ENCODE peak calls at places on chromosomes 11 and 22, in four cellular contexts. One of them, this sample, is unnamed.

GRCh38 chr11:34963351-34963750 is 46.9 kb downstream of the PDHX start:
- DNase-seq in GM23248: no peak
- DNase-seq in PC-3: no peak
- DNase-seq in HCT116: no peak
- DNase-seq in this sample: no peak

GRCh38 chr22:37211853-37212173 is 464 bp downstream of the SSTR3 start:
- DNase-seq in PC-3: no peak
- DNase-seq in GM23248: no peak
- DNase-seq in HCT116: no peak
- DNase-seq in this sample: no peak

GRCh38 chr11:2390871-2391662 is 9.5 kb upstream of the TSSC4 start:
- DNase-seq in PC-3: peak
- DNase-seq in GM23248: peak
- DNase-seq in HCT116: no peak
- DNase-seq in this sample: no peak

GRCh38 chr11:111298466-111299110 is at the start of gene POU2AF3:
- DNase-seq in HCT116: no peak
- DNase-seq in GM23248: peak
- DNase-seq in PC-3: no peak
- DNase-seq in this sample: no peak

GRCh38 chr11:117072517-117073218 is 25.6 kb downstream of the SIK3 start:
- DNase-seq in PC-3: peak
- DNase-seq in HCT116: peak
- DNase-seq in GM23248: peak
- DNase-seq in this sample: peak

GRCh38 chr11:61041755-61042518 is 60.4 kb upstream of the CD5 start:
- DNase-seq in HCT116: no peak
- DNase-seq in GM23248: no peak
- DNase-seq in PC-3: peak
- DNase-seq in this sample: peak

GRCh38 chr11:27313157-27313821 is 49.7 kb downstream of the CCDC34 start:
- DNase-seq in GM23248: peak
- DNase-seq in HCT116: no peak
- DNase-seq in PC-3: no peak
- DNase-seq in this sample: no peak

GRCh38 chr22:23779731-23780130 is 7.0 kb upstream of the SMARCB1 start:
- DNase-seq in HCT116: no peak
- DNase-seq in GM23248: no peak
- DNase-seq in PC-3: no peak
- DNase-seq in this sample: no peak

GRCh38 chr11:20397281-20397680 is 9.8 kb downstream of the PRMT3 start:
- DNase-seq in PC-3: peak
- DNase-seq in HCT116: peak
- DNase-seq in GM23248: peak
- DNase-seq in this sample: peak

GRCh38 chr11:111320728-111321568 is 22.6 kb downstream of the POU2AF3 start:
- DNase-seq in GM23248: no peak
- DNase-seq in PC-3: no peak
- DNase-seq in HCT116: no peak
- DNase-seq in this sample: peak

GRCh38 chr11:102800774-102801173 is 2.8 kb upstream of the MMP1 start:
- DNase-seq in GM23248: peak
- DNase-seq in PC-3: no peak
- DNase-seq in HCT116: no peak
- DNase-seq in this sample: no peak

GRCh38 chr11:122679441-122679840 is 23.9 kb downstream of the UBASH3B start:
- DNase-seq in PC-3: no peak
- DNase-seq in GM23248: no peak
- DNase-seq in HCT116: no peak
- DNase-seq in this sample: no peak
- H3K4me2 ChIP-seq in PC-3: no peak
- H3K4me2 ChIP-seq in GM23248: no peak
- H3K4me2 ChIP-seq in HCT116: no peak
- H3K4me2 ChIP-seq in this sample: no peak

GRCh38 chr22:47784991-47785390 is 1022.5 kb downstream of the TBC1D22A start:
- DNase-seq in GM23248: no peak
- DNase-seq in PC-3: no peak
- DNase-seq in HCT116: no peak
- DNase-seq in this sample: no peak
- TF ChIP-seq EZH2 in GM23248: no peak
- TF ChIP-seq EZH2 in PC-3: no peak
- TF ChIP-seq EZH2 in HCT116: no peak
- TF ChIP-seq EZH2 in this sample: no peak

GRCh38 chr11:8333431-8334401 is 70.0 kb upstream of the LMO1 start:
- DNase-seq in GM23248: peak
- DNase-seq in HCT116: no peak
- DNase-seq in PC-3: peak
- DNase-seq in this sample: peak

GRCh38 chr11:8336356-8337114 is 72.9 kb upstream of the LMO1 start:
- DNase-seq in PC-3: peak
- DNase-seq in HCT116: no peak
- DNase-seq in GM23248: no peak
- DNase-seq in this sample: no peak

GRCh38 chr11:8335683-8336082 is 72.0 kb upstream of the LMO1 start:
- DNase-seq in PC-3: peak
- DNase-seq in GM23248: peak
- DNase-seq in HCT116: no peak
- DNase-seq in this sample: no peak

GRCh38 chr11:8337115-8337386 is 73.4 kb upstream of the LMO1 start:
- DNase-seq in HCT116: no peak
- DNase-seq in PC-3: no peak
- DNase-seq in GM23248: no peak
- DNase-seq in this sample: no peak

GRCh38 chr11:8335186-8335585 is 71.5 kb upstream of the LMO1 start:
- DNase-seq in PC-3: no peak
- DNase-seq in HCT116: no peak
- DNase-seq in GM23248: no peak
- DNase-seq in this sample: no peak
- H3K4me2 ChIP-seq in PC-3: no peak
- H3K4me2 ChIP-seq in HCT116: no peak
- H3K4me2 ChIP-seq in GM23248: no peak
- H3K4me2 ChIP-seq in this sample: no peak

GRCh38 chr11:76321820-76322524 is 59.0 kb downstream of the THAP12 start:
- DNase-seq in GM23248: no peak
- DNase-seq in HCT116: no peak
- DNase-seq in PC-3: no peak
- DNase-seq in this sample: no peak
- TF ChIP-seq EZH2 in GM23248: no peak
- TF ChIP-seq EZH2 in HCT116: no peak
- TF ChIP-seq EZH2 in PC-3: no peak
- TF ChIP-seq EZH2 in this sample: peak